ENCODE peak calls at places on chromosomes 3 and 15, in five cellular contexts. J is HCT116, Q is SK-N-SH, E is PC-3, I is neural progenitor cell. Y is an unnamed sample.

GRCh38 chr15:63686352-63686751 is 89.2 kb downstream of the FBXL22 start:
- DNase-seq in I (no peak), J (no peak), Q (no peak), E (no peak), Y (no peak)

GRCh38 chr15:89781055-89781454 is 4.9 kb downstream of the MESP2 start:
- DNase-seq in E (peak; percentile 71), I (no peak), J (no peak), Q (no peak), Y (no peak)

GRCh38 chr15:96340611-96341464 is 10.3 kb downstream of the NR2F2 start:
- DNase-seq in E (peak; percentile 13), I (peak; percentile 90), J (no peak), Q (peak; percentile 83), Y (peak; percentile 81)

GRCh38 chr3:177721864-177722370 is 524.6 kb upstream of the TBL1XR1 start:
- DNase-seq in Q (no peak), I (no peak), E (peak; percentile 47), J (no peak), Y (no peak)

GRCh38 chr3:45462522-45463262 is 74.3 kb downstream of the LARS2 start:
- DNase-seq in Q (no peak), E (no peak), J (no peak), I (no peak), Y (peak; percentile 45)

GRCh38 chr15:52256930-52257733 is 38.5 kb downstream of the MYO5C start:
- DNase-seq in Q (no peak), J (no peak), E (no peak), I (peak; percentile 25), Y (peak; percentile 33)

GRCh38 chr3:113132571-113132996 is 78.8 kb upstream of the BOC start:
- DNase-seq in I (no peak), Q (no peak), E (peak; percentile 74), J (no peak), Y (peak; percentile 68)

GRCh38 chr3:53495518-53496501 is 1.4 kb downstream of the CACNA1D start:
- DNase-seq in Q (peak; percentile 65), J (no peak), E (no peak), I (peak; percentile 54), Y (no peak)

GRCh38 chr15:90954712-90955671 is at the start of gene RCCD1:
- DNase-seq in J (peak; percentile 92), Q (peak; percentile 98), I (peak; percentile 93), E (peak; percentile 83), Y (peak; percentile 98)

GRCh38 chr15:63388511-63388910 is 6.9 kb upstream of the CA12 start:
- DNase-seq in Q (no peak), E (no peak), J (no peak), I (no peak), Y (no peak)

GRCh38 chr3:89690649-89691048 is 583.2 kb downstream of the EPHA3 start:
- DNase-seq in J (no peak), E (peak; percentile 42), Q (no peak), I (no peak), Y (peak; percentile 12)

GRCh38 chr3:6805236-6805635 is 55.7 kb upstream of the GRM7 start:
- DNase-seq in I (no peak), J (no peak), E (peak; percentile 58), Q (no peak), Y (no peak)

GRCh38 chr15:89199734-89200133 is 21.6 kb downstream of the RLBP1 start:
- DNase-seq in E (no peak), J (no peak), I (peak; percentile 70), Q (no peak), Y (no peak)

GRCh38 chr3:16012086-16012485 is 162.4 kb upstream of the GALNT15 start:
- DNase-seq in E (peak; percentile 35), J (no peak), Q (no peak), I (no peak), Y (peak; percentile 77)

GRCh38 chr3:156290917-156291268 is 170.5 kb downstream of the KCNAB1 start:
- DNase-seq in I (no peak), E (no peak), J (no peak), Q (no peak), Y (no peak)

GRCh38 chr3:185381321-185381720 is 18.4 kb downstream of the MAP3K13 start:
- DNase-seq in E (no peak), I (no peak), Q (no peak), J (no peak), Y (no peak)

GRCh38 chr15:65595960-65596359 is 15.0 kb downstream of the INTS14 start:
- DNase-seq in Q (peak; percentile 59), J (no peak), E (peak; percentile 15), I (peak; percentile 41), Y (no peak)

GRCh38 chr3:127662051-127662469 is 10.7 kb upstream of the ABTB1 start:
- DNase-seq in I (no peak), E (no peak), J (no peak), Q (no peak), Y (no peak)

GRCh38 chr15:69758810-69759410 is 306.3 kb downstream of the RPLP1 start:
- DNase-seq in E (peak; percentile 16), J (no peak), Q (no peak), I (no peak), Y (peak; percentile 22)

GRCh38 chr3:72001758-72002157 is 216.8 kb upstream of the PROK2 start:
- DNase-seq in I (no peak), Q (no peak), J (no peak), E (no peak), Y (no peak)

GRCh38 chr3:146166450-146167222 is 5.7 kb upstream of the PLOD2 start:
- DNase-seq in Q (no peak), E (peak; percentile 93), I (no peak), J (no peak), Y (peak; percentile 96)

GRCh38 chr3:27943106-27943505 is 221.0 kb upstream of the EOMES start:
- DNase-seq in E (peak; percentile 55), Q (no peak), I (peak; percentile 59), J (peak; percentile 29), Y (peak; percentile 61)

GRCh38 chr15:88232771-88233170 is 23.8 kb downstream of the NTRK3 start:
- DNase-seq in Q (no peak), E (no peak), J (no peak), I (no peak), Y (no peak)

GRCh38 chr3:112013058-112013783 is 14.5 kb downstream of the TAGLN3 start:
- DNase-seq in I (peak; percentile 80), Q (peak; percentile 48), E (peak; percentile 86), J (peak; percentile 74), Y (peak; percentile 91)

GRCh38 chr3:114730397-114730796 is 416.7 kb downstream of the ZBTB20 start:
- DNase-seq in E (no peak), I (no peak), Q (no peak), J (no peak), Y (no peak)

GRCh38 chr3:39124876-39125836 is 17.7 kb downstream of the TTC21A start:
- DNase-seq in Q (no peak), E (peak; percentile 48), J (no peak), I (peak; percentile 26), Y (peak; percentile 67)

GRCh38 chr3:131494706-131495105 is 8.1 kb downstream of the MRPL3 start:
- DNase-seq in J (no peak), E (no peak), I (peak; percentile 34), Q (no peak), Y (no peak)

GRCh38 chr3:123773681-123774431 is 110.3 kb downstream of the MYLK start:
- DNase-seq in Q (peak; percentile 58), I (no peak), J (no peak), E (no peak), Y (peak; percentile 95)
- TF ChIP-seq EZH2phosphoT487 in Q (no peak), I (no peak), J (no peak), E (no peak), Y (peak; percentile 65)

DNA sequence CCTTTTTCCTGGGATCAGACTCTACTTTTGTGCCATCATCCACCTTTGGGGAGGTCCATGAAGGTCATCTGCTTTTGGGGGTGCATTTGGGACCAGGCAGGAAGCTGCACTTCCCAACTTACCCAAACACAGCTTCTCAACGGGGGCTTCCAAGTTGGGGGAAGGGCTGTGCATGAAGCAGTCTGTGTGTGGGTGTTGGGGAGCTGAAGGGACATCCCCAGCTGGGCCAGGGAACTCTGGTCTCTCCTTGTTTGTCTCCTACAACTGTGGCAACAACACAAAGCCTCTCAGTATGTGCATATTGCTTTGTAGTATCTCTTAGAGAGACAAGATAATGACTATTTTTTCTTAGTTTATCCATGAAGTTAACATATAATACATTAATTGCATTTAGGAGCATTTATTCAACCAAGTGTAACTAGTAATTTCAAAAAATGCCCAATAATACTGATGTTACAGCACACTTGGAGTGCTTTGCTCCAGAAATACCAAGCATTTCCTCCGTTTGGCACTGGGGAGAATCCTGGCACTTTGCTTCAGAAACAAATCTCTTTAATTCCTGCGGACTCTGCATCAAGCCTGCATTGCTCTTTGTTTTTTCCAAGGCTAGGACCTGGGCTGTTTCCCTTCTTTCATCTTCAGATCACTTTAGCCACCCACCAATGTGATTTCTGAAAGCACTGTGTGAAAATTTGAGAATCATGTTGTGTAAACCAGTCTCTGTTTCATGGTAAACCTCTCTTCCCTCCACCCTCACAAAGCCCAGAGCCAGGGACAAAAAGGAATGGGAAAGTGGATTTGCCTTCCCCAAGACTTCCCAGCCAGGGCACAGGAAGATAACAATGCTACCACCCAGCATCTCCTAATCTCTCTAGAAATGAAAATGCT is 126.2 kb upstream of the PFN2 start:
- DNase-seq in Q (no peak), E (no peak), I (peak; percentile 59), J (no peak), Y (peak; percentile 35)
- H3K9ac ChIP-seq in Q (no peak overlapping the region), E (no peak overlapping the region), I (no peak overlapping the region), J (no peak overlapping the region), Y (peak overlapping the region; percentile 2)

GRCh38 chr3:51946796-51947195 is 4.6 kb downstream of the PARP3 start:
- DNase-seq in I (no peak), J (no peak), Q (no peak), E (no peak), Y (no peak)

GRCh38 chr3:51948016-51948580 is 5.9 kb downstream of the PARP3 start:
- DNase-seq in Q (no peak), J (no peak), I (no peak), E (no peak), Y (no peak)

GRCh38 chr3:51950899-51951298 is 4.3 kb upstream of the GPR62 start:
- DNase-seq in E (no peak), Q (no peak), J (no peak), I (no peak), Y (no peak)

GRCh38 chr3:51947215-51947900 is 5.2 kb downstream of the PARP3 start:
- DNase-seq in I (no peak), Q (no peak), J (no peak), E (no peak), Y (no peak)

DNA sequence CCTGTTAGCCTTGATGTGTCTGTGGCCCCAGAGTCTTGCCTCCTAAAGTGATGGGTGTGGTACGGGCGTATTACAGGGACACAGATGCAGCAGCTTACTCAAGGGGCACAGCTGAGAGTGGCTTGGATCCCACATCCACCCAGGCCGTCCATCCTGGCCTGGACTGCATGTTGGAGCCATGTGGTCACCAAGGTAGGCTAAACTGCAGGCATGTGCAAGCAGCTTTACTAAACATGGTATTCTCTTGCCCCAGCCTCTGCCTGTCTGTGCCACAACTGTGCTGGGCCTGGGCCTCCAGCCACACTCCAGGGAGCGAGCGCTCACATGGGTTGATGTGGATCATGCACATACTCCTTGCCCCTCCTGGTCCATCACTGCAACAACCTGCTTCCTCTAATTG is 6.1 kb upstream of the GPR62 start:
- DNase-seq in J (no peak), I (no peak), Q (no peak), E (no peak), Y (no peak)
- TF ChIP-seq EZH2phosphoT487 in J (no peak), I (no peak), Q (no peak), E (no peak), Y (no peak)

GRCh38 chr3:11591401-11592266 is 52.1 kb downstream of the VGLL4 start:
- DNase-seq in E (peak; percentile 50), J (peak; percentile 62), Q (no peak), I (peak; percentile 96), Y (peak; percentile 87)
- H3K9ac ChIP-seq in E (no peak overlapping the region), J (no peak overlapping the region), Q (peak overlapping the region; percentile 29), I (no peak overlapping the region), Y (peak overlapping the region; percentile 65)